ENCODE peak calls at places on chromosomes 3 and 15, in four cellular contexts. One of them, this sample, is unnamed.

GRCh38 chr3:179955798-179956197 is 80.9 kb downstream of the PEX5L start:
- DNase-seq in HepG2: no peak
- DNase-seq in K562: no peak
- DNase-seq in GM12878: no peak
- DNase-seq in this sample: no peak

GRCh38 chr3:68985391-68985790 is 28.1 kb downstream of the EOGT start:
- DNase-seq in HepG2: no peak
- DNase-seq in K562: no peak
- DNase-seq in GM12878: no peak
- DNase-seq in this sample: no peak

GRCh38 chr3:45226206-45226915 is at the start of gene TMEM158:
- DNase-seq in HepG2: peak
- DNase-seq in K562: peak
- DNase-seq in GM12878: no peak
- DNase-seq in this sample: peak

GRCh38 chr3:72099331-72100061 is 314.5 kb upstream of the PROK2 start:
- DNase-seq in HepG2: no peak
- DNase-seq in K562: no peak
- DNase-seq in GM12878: no peak
- DNase-seq in this sample: no peak

GRCh38 chr3:158102660-158103085 is 3.5 kb downstream of the SHOX2 start:
- DNase-seq in HepG2: no peak
- DNase-seq in K562: no peak
- DNase-seq in GM12878: no peak
- DNase-seq in this sample: no peak

GRCh38 chr15:59689626-59690236 is 611 bp upstream of the BNIP2 start:
- DNase-seq in HepG2: peak
- DNase-seq in K562: no peak
- DNase-seq in GM12878: no peak
- DNase-seq in this sample: peak

GRCh38 chr3:172869797-172870518 is 119.4 kb downstream of the ECT2 start:
- DNase-seq in HepG2: no peak
- DNase-seq in K562: no peak
- DNase-seq in GM12878: no peak
- DNase-seq in this sample: no peak

GRCh38 chr3:15629860-15630597 is 28.5 kb downstream of the BTD start:
- DNase-seq in HepG2: peak
- DNase-seq in K562: peak
- DNase-seq in GM12878: peak
- DNase-seq in this sample: peak

GRCh38 chr3:9180764-9181117 is 68.7 kb downstream of the SRGAP3 start:
- DNase-seq in HepG2: no peak
- DNase-seq in K562: no peak
- DNase-seq in GM12878: no peak
- DNase-seq in this sample: no peak

GRCh38 chr3:135905058-135905724 is 60.3 kb upstream of the PPP2R3A start:
- DNase-seq in HepG2: no peak
- DNase-seq in K562: no peak
- DNase-seq in GM12878: no peak
- DNase-seq in this sample: no peak

GRCh38 chr15:31308185-31308639 is 18.4 kb upstream of the KLF13 start:
- DNase-seq in HepG2: no peak
- DNase-seq in K562: no peak
- DNase-seq in GM12878: no peak
- DNase-seq in this sample: peak

GRCh38 chr15:39579487-39580116 is 1.3 kb upstream of the THBS1 start:
- DNase-seq in HepG2: peak
- DNase-seq in K562: no peak
- DNase-seq in GM12878: no peak
- DNase-seq in this sample: peak

GRCh38 chr15:71011503-71012155 is 103.6 kb upstream of the THSD4 start:
- DNase-seq in HepG2: peak
- DNase-seq in K562: peak
- DNase-seq in GM12878: no peak
- DNase-seq in this sample: no peak

GRCh38 chr15:73982251-73982962 is 9.7 kb downstream of the STOML1 start:
- DNase-seq in HepG2: no peak
- DNase-seq in K562: no peak
- DNase-seq in GM12878: no peak
- DNase-seq in this sample: no peak

GRCh38 chr3:45646051-45646585 is 43.1 kb upstream of the SACM1L start:
- DNase-seq in HepG2: peak
- DNase-seq in K562: no peak
- DNase-seq in GM12878: no peak
- DNase-seq in this sample: no peak

GRCh38 chr3:64594129-64594528 is 93.7 kb downstream of the ADAMTS9 start:
- DNase-seq in HepG2: no peak
- DNase-seq in K562: no peak
- DNase-seq in GM12878: no peak
- DNase-seq in this sample: no peak

GRCh38 chr3:45434996-45435395 is 46.6 kb downstream of the LARS2 start:
- DNase-seq in HepG2: no peak
- DNase-seq in K562: no peak
- DNase-seq in GM12878: no peak
- DNase-seq in this sample: no peak

GRCh38 chr15:31485431-31485830 is 158.8 kb downstream of the KLF13 start:
- DNase-seq in HepG2: no peak
- DNase-seq in K562: no peak
- DNase-seq in GM12878: no peak
- DNase-seq in this sample: no peak

GRCh38 chr3:167743799-167744198 is 8.3 kb downstream of the SERPINI1 start:
- DNase-seq in HepG2: no peak
- DNase-seq in K562: no peak
- DNase-seq in GM12878: no peak
- DNase-seq in this sample: no peak

GRCh38 chr3:163776753-163777152 is 1301.5 kb downstream of the SI start:
- DNase-seq in HepG2: peak
- DNase-seq in K562: no peak
- DNase-seq in GM12878: no peak
- DNase-seq in this sample: no peak

GRCh38 chr15:31268108-31268501 is 58.5 kb upstream of the KLF13 start:
- DNase-seq in HepG2: no peak
- DNase-seq in K562: no peak
- DNase-seq in GM12878: no peak
- DNase-seq in this sample: peak

GRCh38 chr3:8619548-8619947 is 25.1 kb downstream of the SSUH2 start:
- DNase-seq in HepG2: no peak
- DNase-seq in K562: no peak
- DNase-seq in GM12878: no peak
- DNase-seq in this sample: no peak

GRCh38 chr15:55770261-55770660 is 27.3 kb upstream of the PRTG start:
- DNase-seq in HepG2: no peak
- DNase-seq in K562: no peak
- DNase-seq in GM12878: no peak
- DNase-seq in this sample: no peak

GRCh38 chr3:151879684-151880282 is 6.3 kb downstream of the SUCNR1 start:
- DNase-seq in HepG2: no peak
- DNase-seq in K562: no peak
- DNase-seq in GM12878: no peak
- DNase-seq in this sample: no peak

GRCh38 chr3:50248387-50248786 is 12.4 kb downstream of the GNAI2 start:
- DNase-seq in HepG2: no peak
- DNase-seq in K562: no peak
- DNase-seq in GM12878: no peak
- DNase-seq in this sample: no peak

GRCh38 chr3:114151091-114151490 is 27.8 kb downstream of the DRD3 start:
- DNase-seq in HepG2: no peak
- DNase-seq in K562: no peak
- DNase-seq in GM12878: no peak
- DNase-seq in this sample: no peak

GRCh38 chr15:51051776-51052175 is 42.9 kb downstream of the TNFAIP8L3 start:
- DNase-seq in HepG2: no peak
- DNase-seq in K562: no peak
- DNase-seq in GM12878: no peak
- DNase-seq in this sample: no peak

GRCh38 chr3:23669541-23670255 is 136.1 kb upstream of the UBE2E1 start:
- DNase-seq in HepG2: no peak
- DNase-seq in K562: no peak
- DNase-seq in GM12878: no peak
- DNase-seq in this sample: no peak

DNA sequence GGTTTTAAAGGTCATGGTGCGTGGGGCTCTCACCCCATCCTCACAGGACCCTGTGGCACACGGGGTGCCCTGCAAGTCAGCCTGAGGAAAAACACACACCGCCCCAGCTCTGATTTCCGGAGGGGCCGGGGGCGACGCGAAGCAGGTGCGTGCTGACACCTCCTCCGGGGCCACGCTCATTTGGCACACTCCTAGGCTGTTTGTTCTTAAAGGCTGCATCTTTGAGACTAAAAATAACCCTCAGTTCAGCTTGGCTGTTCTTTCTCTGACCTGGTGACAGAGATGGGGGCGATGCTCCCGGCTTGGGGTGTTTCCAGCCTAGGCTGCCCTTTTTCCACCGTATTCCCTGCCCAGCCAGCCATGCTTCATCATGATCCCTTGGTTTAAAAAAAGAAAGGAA is 141.5 kb upstream of the TPM1 start:
- DNase-seq in HepG2: no peak
- DNase-seq in K562: no peak
- DNase-seq in GM12878: no peak
- DNase-seq in this sample: no peak
- TF ChIP-seq SP1 in HepG2: no peak
- TF ChIP-seq SP1 in K562: no peak
- TF ChIP-seq SP1 in GM12878: no peak
- TF ChIP-seq SP1 in this sample: no peak

DNA sequence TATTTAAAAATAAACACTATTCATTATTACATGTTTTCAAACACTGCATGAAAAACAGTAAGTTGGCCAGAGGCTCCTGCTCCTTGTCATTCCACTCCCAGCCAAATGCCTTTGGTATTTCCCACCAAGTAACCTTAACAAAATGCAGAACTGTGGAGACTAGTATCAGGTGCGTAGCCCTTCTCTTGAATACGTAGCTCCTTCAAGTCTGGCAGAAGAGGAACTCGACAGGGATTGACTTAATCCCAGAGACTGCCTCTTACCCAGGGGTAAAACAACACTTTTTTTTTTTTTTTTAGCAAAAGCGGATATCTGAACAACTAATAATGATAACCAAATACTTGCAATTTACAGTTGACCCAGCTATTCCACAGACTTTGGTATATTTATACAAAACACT is 738 bp downstream of the COMMD2 start:
- DNase-seq in HepG2: no peak
- DNase-seq in K562: no peak
- DNase-seq in GM12878: no peak
- DNase-seq in this sample: no peak
- TF ChIP-seq ESRRA in HepG2: no peak
- TF ChIP-seq ESRRA in K562: no peak
- TF ChIP-seq ESRRA in GM12878: no peak
- TF ChIP-seq ESRRA in this sample: no peak

GRCh38 chr15:68672251-68672650 is 93.5 kb downstream of the CORO2B start:
- DNase-seq in HepG2: no peak
- DNase-seq in K562: no peak
- DNase-seq in GM12878: no peak
- DNase-seq in this sample: no peak

GRCh38 chr15:68676011-68676605 is 97.3 kb downstream of the CORO2B start:
- DNase-seq in HepG2: no peak
- DNase-seq in K562: no peak
- DNase-seq in GM12878: no peak
- DNase-seq in this sample: no peak

GRCh38 chr15:68676926-68677325 is 98.1 kb downstream of the CORO2B start:
- DNase-seq in HepG2: no peak
- DNase-seq in K562: no peak
- DNase-seq in GM12878: no peak
- DNase-seq in this sample: no peak

GRCh38 chr15:68672781-68673205 is 94.0 kb downstream of the CORO2B start:
- DNase-seq in HepG2: no peak
- DNase-seq in K562: no peak
- DNase-seq in GM12878: no peak
- DNase-seq in this sample: peak

DNA sequence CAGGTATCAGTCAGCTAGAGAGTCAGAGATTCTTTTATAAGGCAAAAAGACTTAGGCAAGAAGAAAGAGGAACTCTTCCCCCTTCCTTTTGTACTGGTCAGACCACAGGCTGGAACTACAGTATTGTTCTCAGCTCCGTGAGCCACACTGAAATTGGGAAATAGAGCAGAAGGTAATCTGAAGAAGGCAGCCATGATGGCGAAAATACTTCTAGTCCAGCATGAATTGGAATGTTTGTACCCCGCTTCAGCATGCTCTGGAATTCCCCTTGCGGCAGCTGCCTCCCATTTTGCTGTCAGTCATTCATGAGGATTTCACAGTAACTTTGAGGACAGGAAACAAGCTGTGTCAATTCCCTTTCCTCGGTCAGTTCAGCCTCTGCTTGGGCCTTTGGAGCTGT is 96.2 kb downstream of the CORO2B start:
- DNase-seq in HepG2: no peak
- DNase-seq in K562: no peak
- DNase-seq in GM12878: peak
- DNase-seq in this sample: no peak
- TF ChIP-seq MAX in HepG2: no peak
- TF ChIP-seq MAX in K562: no peak
- TF ChIP-seq MAX in GM12878: no peak
- TF ChIP-seq MAX in this sample: no peak

GRCh38 chr3:56087460-56087859 is 380.8 kb downstream of the ERC2 start:
- DNase-seq in HepG2: no peak
- DNase-seq in K562: no peak
- DNase-seq in GM12878: no peak
- DNase-seq in this sample: no peak
- TF ChIP-seq SP1 in HepG2: no peak
- TF ChIP-seq SP1 in K562: no peak
- TF ChIP-seq SP1 in GM12878: no peak
- TF ChIP-seq SP1 in this sample: no peak

GRCh38 chr3:124396397-124396796 is 333.9 kb upstream of the UMPS start:
- DNase-seq in HepG2: no peak
- DNase-seq in K562: no peak
- DNase-seq in GM12878: no peak
- DNase-seq in this sample: no peak
- TF ChIP-seq ESRRA in HepG2: no peak
- TF ChIP-seq ESRRA in K562: no peak
- TF ChIP-seq ESRRA in GM12878: no peak
- TF ChIP-seq ESRRA in this sample: no peak